ENCODE peak calls at places on chromosomes 6 and 20, in seven cellular contexts. T, H, D, B, P, M and U are unnamed samples.

GRCh38 chr6:52839124-52840055 is 1.2 kb downstream of the GSTA5 start:
- DNase-seq in M (no peak), B (peak; percentile 76), D (peak; percentile 42), T (peak; percentile 72), P (peak; percentile 11), H (peak; percentile 46), U (peak; percentile 66)

GRCh38 chr20:39049148-39049547 is 87.0 kb downstream of the DHX35 start:
- DNase-seq in D (no peak), P (no peak), T (no peak), M (no peak), B (no peak), H (no peak), U (no peak)

GRCh38 chr6:40308533-40309306 is 278.4 kb downstream of the LRFN2 start:
- DNase-seq in T (peak; percentile 77), H (peak; percentile 22), M (peak; percentile 21), B (peak; percentile 13), P (no peak), D (peak; percentile 51), U (no peak)

GRCh38 chr6:5744497-5744896 is 262.2 kb downstream of the NRN1 start:
- DNase-seq in B (no peak), T (no peak), H (no peak), M (no peak), D (no peak), P (no peak), U (no peak)

GRCh38 chr6:112906737-112907136 is 559.6 kb downstream of the RFPL4B start:
- DNase-seq in H (no peak), T (no peak), B (no peak), D (no peak), M (no peak), P (no peak), U (no peak)

GRCh38 chr20:31496761-31497295 is 17.4 kb upstream of the HM13 start:
- DNase-seq in H (no peak), P (no peak), T (no peak), B (no peak), M (no peak), D (peak; percentile 55), U (no peak)

GRCh38 chr6:66926060-66926459 is 1219.0 kb upstream of the EYS start:
- DNase-seq in B (peak; percentile 18), H (no peak), T (peak; percentile 68), M (no peak), P (no peak), D (no peak), U (no peak)

GRCh38 chr20:35273449-35274171 is 4.3 kb downstream of the MMP24OS start:
- DNase-seq in M (no peak), P (no peak), T (no peak), D (no peak), H (no peak), B (no peak), U (no peak)

GRCh38 chr20:36967636-36968035 is 16.1 kb upstream of the SAMHD1 start:
- DNase-seq in P (no peak), T (no peak), M (no peak), D (no peak), B (no peak), H (peak; percentile 36), U (no peak)

GRCh38 chr20:992801-993535 is 9.1 kb downstream of the RSPO4 start:
- DNase-seq in T (no peak), M (no peak), P (no peak), H (no peak), D (peak; percentile 22), B (no peak), U (no peak)

GRCh38 chr6:161417712-161418457 is 144.0 kb upstream of the AGPAT4 start:
- DNase-seq in M (peak; percentile 32), P (no peak), H (no peak), B (peak; percentile 45), T (no peak), D (no peak), U (no peak)

GRCh38 chr6:166338854-166339253 is 3.5 kb downstream of the SFT2D1 start:
- DNase-seq in D (no peak), T (no peak), H (no peak), M (no peak), P (no peak), B (no peak), U (no peak)

DNA sequence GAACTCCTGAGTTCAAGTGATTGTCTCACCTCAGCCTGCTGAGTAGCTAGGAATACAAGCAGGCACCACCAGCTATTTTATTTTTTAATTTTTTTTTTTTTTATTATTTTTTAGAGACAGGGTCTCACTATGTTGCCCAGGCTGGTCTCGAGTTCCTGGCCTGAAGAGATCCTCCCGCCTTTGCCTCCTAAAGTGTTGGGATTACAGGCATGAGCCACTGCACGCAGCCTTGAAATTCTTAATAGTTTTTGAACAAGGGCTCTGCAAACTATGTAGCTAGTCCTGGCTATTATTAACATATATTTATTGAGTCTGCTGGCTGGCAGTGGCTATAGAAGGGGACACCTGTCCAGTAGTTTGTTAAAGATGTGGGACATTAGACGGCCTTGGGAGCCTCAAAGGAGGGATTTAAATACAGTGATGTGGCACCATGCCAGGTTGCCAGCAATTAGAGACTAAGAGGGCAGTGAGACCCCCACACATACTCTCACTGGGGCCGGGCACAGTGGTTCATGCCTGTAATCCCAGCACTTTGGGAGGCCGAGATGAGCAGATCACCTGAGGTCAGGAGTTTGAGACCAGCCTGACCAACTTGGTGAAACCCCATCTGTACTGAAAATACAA is 21.1 kb upstream of the TAF8 start:
- DNase-seq in P (no peak), B (no peak), D (no peak), H (no peak), T (no peak), M (no peak), U (no peak)
- H3K27ac ChIP-seq in P (peak overlapping the region; percentile 69), B (peak overlapping the region; percentile 89), D (peak overlapping the region; percentile 49), H (peak overlapping the region; percentile 62), T (peak overlapping the region; percentile 98), M (no peak overlapping the region), U (no peak overlapping the region)

DNA sequence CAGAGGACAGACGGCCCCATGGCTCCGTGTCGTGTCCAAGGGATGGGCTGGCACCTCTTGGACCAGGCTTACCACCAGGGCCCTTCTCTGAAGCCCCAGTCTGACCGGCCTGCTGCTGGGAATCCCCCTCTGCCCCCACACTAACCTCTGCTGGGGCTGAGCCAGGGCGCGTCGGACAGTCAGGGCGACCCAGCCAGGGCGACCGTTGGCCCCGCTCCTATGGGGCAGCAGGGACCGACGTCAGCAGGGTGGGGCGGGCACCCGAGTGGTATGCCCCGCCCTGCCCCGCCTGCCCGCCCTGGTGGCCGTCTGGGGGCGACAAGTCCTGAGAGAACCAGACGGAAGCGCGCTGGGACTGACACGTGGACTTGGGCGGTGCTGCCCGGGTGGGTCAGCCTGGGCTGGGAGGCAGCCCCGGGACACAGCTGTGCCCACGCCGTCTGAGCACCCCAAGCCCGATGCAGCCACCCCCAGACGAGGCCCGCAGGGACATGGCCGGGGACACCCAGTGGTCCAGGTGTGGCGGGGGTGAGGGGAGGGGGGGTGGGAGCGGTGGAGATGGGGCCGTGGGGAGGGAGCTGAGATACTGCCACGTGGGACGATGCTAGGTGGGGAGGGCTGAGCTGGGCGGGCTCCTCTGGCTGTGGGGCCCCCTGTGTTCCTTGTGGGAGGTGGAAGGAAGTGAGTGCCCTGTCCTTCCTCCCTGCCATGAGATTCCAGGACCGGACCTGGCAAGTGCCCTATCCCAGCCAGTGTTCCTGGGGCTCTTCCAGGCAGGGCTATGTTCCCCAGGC is at the start of gene SLC17A9:
- DNase-seq in M (no peak), B (no peak), H (no peak), P (no peak), T (no peak), D (peak; percentile 92), U (no peak)
- H3K27ac ChIP-seq in M (peak within 1 kb of the TSS; percentile 73), B (no peak within 1 kb of the TSS), H (peak within 1 kb of the TSS; percentile 57), P (peak within 1 kb of the TSS; percentile 66), T (no peak within 1 kb of the TSS), D (peak within 1 kb of the TSS; percentile 89), U (no peak within 1 kb of the TSS)

DNA sequence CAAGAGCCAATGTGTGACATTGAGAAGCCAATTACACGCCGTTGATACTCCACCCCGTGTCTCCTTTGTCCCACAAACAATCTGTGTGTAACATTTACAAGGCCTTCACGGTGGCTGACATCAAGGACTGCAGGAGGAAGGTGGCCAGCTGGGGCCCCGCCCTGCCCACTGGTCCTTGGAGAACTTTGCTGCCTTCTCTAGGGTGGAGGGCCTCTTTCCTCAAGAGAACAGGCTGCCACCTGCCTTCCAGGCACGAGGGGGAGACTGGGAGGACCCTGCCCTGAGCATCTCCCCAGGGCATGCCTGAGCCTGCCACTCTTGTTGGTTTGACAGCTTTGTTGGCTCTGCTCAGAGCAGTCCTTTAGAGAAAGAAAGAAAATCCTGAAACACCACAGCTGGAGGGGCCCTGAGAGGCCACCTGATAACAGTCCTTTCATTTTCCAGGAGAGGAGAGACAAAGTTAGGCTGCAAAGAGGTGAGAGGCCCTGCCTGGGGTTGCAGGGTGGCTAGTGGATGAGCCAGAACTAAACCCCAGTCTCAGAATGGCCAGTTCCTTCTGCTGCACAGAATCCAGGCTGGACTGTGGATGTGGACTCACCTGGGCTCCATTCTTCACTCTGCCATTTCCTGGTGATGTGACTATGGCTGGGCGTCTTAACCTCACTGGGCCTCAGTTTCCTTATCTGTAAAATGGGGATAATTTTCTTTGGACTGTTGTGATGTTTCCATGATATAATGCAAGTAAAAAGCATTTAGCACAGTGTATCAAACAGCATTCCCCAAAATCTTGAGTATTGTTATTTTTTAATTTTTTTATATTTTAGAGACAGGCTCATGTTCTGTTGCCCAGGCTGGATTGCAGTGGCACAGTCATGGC is 5.7 kb upstream of the IP6K3 start:
- DNase-seq in T (no peak), M (no peak), B (no peak), D (no peak), H (no peak), P (no peak), U (no peak)
- H3K27ac ChIP-seq in T (no peak overlapping the region), M (no peak overlapping the region), B (no peak overlapping the region), D (no peak overlapping the region), H (no peak overlapping the region), P (no peak overlapping the region), U (no peak overlapping the region)

DNA sequence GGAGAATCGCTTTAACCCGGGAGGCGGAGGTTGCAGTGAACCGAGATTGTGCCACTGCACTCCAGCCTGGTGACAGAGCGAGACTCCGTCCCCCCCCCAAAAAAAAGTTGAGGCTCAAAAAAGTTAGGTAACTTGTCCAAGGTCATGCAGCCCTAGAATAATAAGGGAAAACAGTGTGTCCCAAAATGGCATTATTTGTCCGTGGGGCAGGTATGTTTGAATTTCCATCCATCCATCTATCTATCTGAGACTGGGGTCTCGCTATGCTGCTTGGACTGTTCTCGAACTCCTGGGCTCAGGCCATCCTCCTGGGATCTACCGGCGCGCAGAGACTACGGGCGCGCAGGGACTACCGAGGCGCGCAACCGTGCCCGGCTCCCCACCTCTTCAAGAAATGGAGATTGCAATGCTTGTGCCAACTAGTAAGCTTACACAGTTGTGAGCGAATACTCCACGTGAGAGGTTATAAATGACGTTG is 374 bp upstream of the ABCC10 start:
- DNase-seq in H (no peak), D (no peak), P (no peak), B (no peak), T (no peak), M (no peak), U (no peak)
- H3K27ac ChIP-seq in H (peak overlapping the region; percentile 79), D (peak overlapping the region; percentile 91), P (peak overlapping the region; percentile 83), B (peak overlapping the region; percentile 87), T (peak overlapping the region; percentile 73), M (peak overlapping the region; percentile 77), U (peak overlapping the region; percentile 88)